ENCODE peak calls at places on chromosomes 16 and 17, in five cellular contexts. Y, W, B, X and N are unnamed samples.

GRCh38 chr17:51260960-51261958 is 913 bp downstream of the UTP18 start:
- DNase-seq in Y (peak), W (no peak), B (peak), X (peak), N (no peak)

GRCh38 chr17:78364436-78365281 is 4.8 kb upstream of the SOCS3 start:
- DNase-seq in Y (no peak), W (peak), B (no peak), X (no peak), N (no peak)

GRCh38 chr17:33115351-33115750 is 123.7 kb downstream of the SPACA3 start:
- DNase-seq in Y (no peak), W (no peak), B (no peak), X (no peak), N (no peak)

GRCh38 chr17:61389670-61390478 is 9.8 kb upstream of the TBX2 start:
- DNase-seq in Y (no peak), W (no peak), B (no peak), X (no peak), N (no peak)

GRCh38 chr17:64940055-64940454 is 20.8 kb upstream of the LRRC37A3 start:
- DNase-seq in Y (no peak), W (no peak), B (no peak), X (no peak), N (no peak)

GRCh38 chr16:53515811-53516210 is 12.8 kb upstream of the AKTIP start:
- DNase-seq in Y (no peak), W (no peak), B (no peak), X (no peak), N (no peak)

GRCh38 chr17:17127730-17128291 is 78.3 kb downstream of the PLD6 start:
- DNase-seq in Y (no peak), W (no peak), B (no peak), X (peak), N (no peak)

GRCh38 chr16:2467301-2468141 is 3.6 kb upstream of the NTN3 start:
- DNase-seq in Y (no peak), W (no peak), B (peak), X (peak), N (no peak)

GRCh38 chr17:19461681-19462080 is 50.6 kb downstream of the RNF112 start:
- DNase-seq in Y (no peak), W (no peak), B (peak), X (no peak), N (no peak)

GRCh38 chr16:2963074-2963610 is 933 bp upstream of the KREMEN2 start:
- DNase-seq in Y (no peak), W (no peak), B (peak), X (no peak), N (no peak)

GRCh38 chr17:1620486-1620885 is 8.1 kb downstream of the SLC43A2 start:
- DNase-seq in Y (no peak), W (no peak), B (no peak), X (no peak), N (no peak)

GRCh38 chr17:75504347-75505151 is 10.8 kb downstream of the CASKIN2 start:
- DNase-seq in Y (peak), W (no peak), B (peak), X (no peak), N (no peak)

GRCh38 chr17:29133146-29133713 is 47.0 kb downstream of the MYO18A start:
- DNase-seq in Y (peak), W (peak), B (no peak), X (peak), N (no peak)

GRCh38 chr16:58652741-58653140 is 23.1 kb upstream of the CNOT1 start:
- DNase-seq in Y (no peak), W (no peak), B (no peak), X (no peak), N (no peak)

GRCh38 chr16:87697792-87698191 is 68.0 kb downstream of the KLHDC4 start:
- DNase-seq in Y (no peak), W (no peak), B (no peak), X (no peak), N (no peak)

GRCh38 chr16:87570938-87571867 is 31.1 kb upstream of the JPH3 start:
- DNase-seq in Y (peak), W (peak), B (peak), X (peak), N (no peak)

GRCh38 chr17:21252289-21252874 is 828 bp downstream of the NATD1 start:
- DNase-seq in Y (no peak), W (no peak), B (no peak), X (no peak), N (no peak)

GRCh38 chr17:21678451-21679081 is 13.8 kb upstream of the KCNJ18 start:
- DNase-seq in Y (peak), W (peak), B (no peak), X (no peak), N (no peak)

GRCh38 chr17:4520881-4521600 is 22.4 kb downstream of the SPNS2 start:
- DNase-seq in Y (no peak), W (no peak), B (no peak), X (no peak), N (peak)

GRCh38 chr16:30340621-30341020 is 14.5 kb downstream of the CD2BP2 start:
- DNase-seq in Y (no peak), W (no peak), B (peak), X (no peak), N (no peak)

GRCh38 chr17:12859520-12859919 is 70.2 kb downstream of the ARHGAP44 start:
- DNase-seq in Y (no peak), W (no peak), B (no peak), X (no peak), N (no peak)

GRCh38 chr16:17416461-17417221 is 54.1 kb downstream of the XYLT1 start:
- DNase-seq in Y (no peak), W (no peak), B (peak), X (peak), N (no peak)

GRCh38 chr17:81599719-81600486 is 37.0 kb downstream of the NPLOC4 start:
- DNase-seq in Y (no peak), W (no peak), B (no peak), X (peak), N (no peak)

GRCh38 chr17:81806461-81807209 is 2.7 kb downstream of the GCGR start:
- DNase-seq in Y (no peak), W (no peak), B (no peak), X (no peak), N (no peak)

GRCh38 chr17:76681222-76682137 is 29.3 kb downstream of the MXRA7 start:
- DNase-seq in Y (peak), W (no peak), B (peak), X (peak), N (no peak)

GRCh38 chr17:63082273-63082861 is 116.3 kb downstream of the TANC2 start:
- DNase-seq in Y (no peak), W (no peak), B (no peak), X (no peak), N (no peak)

GRCh38 chr17:55463600-55463999 is 42.0 kb upstream of the MMD start:
- DNase-seq in Y (no peak), W (no peak), B (no peak), X (no peak), N (no peak)

GRCh38 chr17:68061512-68062313 is 26.2 kb downstream of the KPNA2 start:
- DNase-seq in Y (no peak), W (no peak), B (no peak), X (no peak), N (no peak)

GRCh38 chr17:72947475-72947874 is 145.0 kb downstream of the SLC39A11 start:
- DNase-seq in Y (no peak), W (no peak), B (no peak), X (no peak), N (no peak)

GRCh38 chr17:61684818-61685217 is 93.8 kb upstream of the NACA2 start:
- DNase-seq in Y (no peak), W (no peak), B (no peak), X (no peak), N (no peak)

GRCh38 chr16:57538235-57538711 is 1.9 kb upstream of the CCDC102A start:
- DNase-seq in Y (no peak), W (peak), B (peak), X (no peak), N (no peak)

GRCh38 chr17:66701462-66701861 is 133.5 kb upstream of the CACNG5 start:
- DNase-seq in Y (no peak), W (no peak), B (no peak), X (no peak), N (no peak)

GRCh38 chr17:14201087-14201486 is 35.6 kb downstream of the CDRT15 start:
- DNase-seq in Y (no peak), W (no peak), B (no peak), X (no peak), N (no peak)

GRCh38 chr17:27315322-27315721 is 21.4 kb downstream of the WSB1 start:
- DNase-seq in Y (no peak), W (peak), B (peak), X (peak), N (no peak)

GRCh38 chr16:85428899-85429775 is 184.0 kb upstream of the GSE1 start:
- DNase-seq in Y (no peak), W (no peak), B (peak), X (peak), N (no peak)

GRCh38 chr16:53821957-53822625 is 118.1 kb downstream of the FTO start:
- DNase-seq in Y (no peak), W (no peak), B (no peak), X (no peak), N (peak)

GRCh38 chr16:50152386-50152806 is 710 bp upstream of the TENT4B start:
- DNase-seq in Y (no peak), W (no peak), B (peak), X (peak), N (no peak)

DNA sequence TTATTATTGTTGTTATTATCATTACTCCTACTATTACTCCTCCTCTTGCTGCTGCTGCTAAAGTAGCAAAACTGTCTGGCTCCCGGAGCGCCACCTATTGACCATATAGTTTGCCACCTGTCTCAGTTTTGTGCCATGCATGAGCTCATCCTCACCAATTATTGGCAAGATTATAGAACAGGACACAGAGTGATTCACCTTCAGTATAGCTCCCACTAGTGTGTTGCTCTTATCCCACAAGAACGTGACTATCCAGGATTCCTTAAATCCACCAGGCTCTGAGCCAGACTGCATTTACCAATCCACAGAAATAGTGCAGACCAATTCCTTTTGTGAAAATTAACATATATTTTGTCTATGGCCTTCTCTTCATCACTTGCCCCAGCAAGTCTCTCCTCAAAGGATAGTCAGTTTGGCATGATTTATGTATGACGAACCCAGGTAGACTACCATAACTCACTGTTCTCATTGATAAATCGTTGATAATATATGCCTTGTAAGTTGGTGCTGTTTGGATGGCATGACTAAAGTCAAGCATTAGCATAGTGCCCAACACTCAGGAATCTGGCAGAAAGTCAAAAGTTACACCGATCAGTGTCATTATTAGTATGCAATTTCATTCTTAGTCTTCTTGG is 405.5 kb upstream of the HSBP1 start:
- DNase-seq in Y (no peak), W (no peak), B (no peak), X (no peak), N (no peak)
- H3K27ac ChIP-seq in Y (no peak), W (no peak), B (no peak), X (no peak), N (peak)

GRCh38 chr17:34387566-34387965 is 24.5 kb upstream of the CCL1 start:
- DNase-seq in Y (no peak), W (peak), B (no peak), X (no peak), N (no peak)

GRCh38 chr17:34384271-34384670 is 21.2 kb upstream of the CCL1 start:
- DNase-seq in Y (no peak), W (no peak), B (no peak), X (no peak), N (no peak)

GRCh38 chr17:34384822-34385605 is 22.0 kb upstream of the CCL1 start:
- DNase-seq in Y (no peak), W (peak), B (no peak), X (no peak), N (no peak)

GRCh38 chr17:34386925-34387550 is 24.0 kb upstream of the CCL1 start:
- DNase-seq in Y (no peak), W (peak), B (no peak), X (no peak), N (no peak)

DNA sequence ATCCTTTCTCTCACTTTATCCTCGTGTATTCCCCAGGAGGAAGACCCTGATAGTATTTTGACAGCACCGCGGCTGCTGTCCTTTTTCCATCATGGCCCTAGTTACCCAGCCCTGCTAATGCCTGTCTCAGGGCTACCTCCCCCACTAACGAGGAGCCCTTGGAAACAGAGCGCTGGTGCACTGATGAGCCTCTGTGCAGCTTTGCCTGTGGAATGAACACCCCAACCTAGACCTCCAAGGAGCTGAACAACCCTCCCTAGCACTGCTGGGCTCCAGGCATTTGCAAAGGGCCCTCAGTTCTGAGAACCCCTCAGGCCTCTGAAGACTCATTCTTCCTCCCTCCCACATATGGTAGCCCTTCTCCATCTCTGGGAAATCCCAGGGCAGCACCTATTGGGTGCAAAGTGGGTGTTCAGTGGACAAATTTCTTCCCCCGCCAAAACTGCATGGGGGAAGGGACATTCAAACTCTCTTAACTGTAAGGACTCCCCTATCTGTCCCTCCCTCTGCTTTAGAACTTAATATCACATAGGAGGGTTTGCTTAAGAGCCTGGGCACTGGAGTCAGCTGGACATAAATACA is 23.4 kb upstream of the CCL1 start:
- DNase-seq in Y (no peak), W (peak), B (no peak), X (no peak), N (no peak)
- H3K27ac ChIP-seq in Y (no peak), W (no peak), B (no peak), X (no peak), N (no peak)

GRCh38 chr17:31310260-31310659 is 3.6 kb downstream of the EVI2B start:
- DNase-seq in Y (no peak), W (no peak), B (no peak), X (no peak), N (no peak)
- H3K27ac ChIP-seq in Y (peak), W (no peak), B (peak), X (peak), N (no peak)

DNA sequence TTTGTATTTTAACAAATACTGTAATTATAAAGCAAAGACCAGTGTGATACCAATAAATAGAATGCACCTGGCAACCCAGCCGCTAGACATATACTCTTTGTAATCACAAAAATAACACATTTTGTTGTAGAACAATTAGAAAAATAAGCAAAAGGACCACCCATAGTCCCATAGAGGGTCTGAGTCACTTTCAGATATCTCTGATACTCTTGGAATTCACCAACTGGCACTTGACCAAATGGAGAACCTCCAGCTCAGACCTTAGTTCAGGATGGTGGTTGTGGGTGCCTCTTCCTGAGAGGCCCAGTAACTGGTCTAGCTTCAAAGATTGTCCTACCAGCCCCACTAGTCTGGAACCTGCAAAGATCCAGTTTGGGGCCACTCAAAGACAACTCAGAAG is 789 bp upstream of the TERF2 start:
- DNase-seq in Y (no peak), W (no peak), B (no peak), X (no peak), N (no peak)
- H3K27ac ChIP-seq in Y (no peak), W (peak), B (no peak), X (peak), N (no peak)

DNA sequence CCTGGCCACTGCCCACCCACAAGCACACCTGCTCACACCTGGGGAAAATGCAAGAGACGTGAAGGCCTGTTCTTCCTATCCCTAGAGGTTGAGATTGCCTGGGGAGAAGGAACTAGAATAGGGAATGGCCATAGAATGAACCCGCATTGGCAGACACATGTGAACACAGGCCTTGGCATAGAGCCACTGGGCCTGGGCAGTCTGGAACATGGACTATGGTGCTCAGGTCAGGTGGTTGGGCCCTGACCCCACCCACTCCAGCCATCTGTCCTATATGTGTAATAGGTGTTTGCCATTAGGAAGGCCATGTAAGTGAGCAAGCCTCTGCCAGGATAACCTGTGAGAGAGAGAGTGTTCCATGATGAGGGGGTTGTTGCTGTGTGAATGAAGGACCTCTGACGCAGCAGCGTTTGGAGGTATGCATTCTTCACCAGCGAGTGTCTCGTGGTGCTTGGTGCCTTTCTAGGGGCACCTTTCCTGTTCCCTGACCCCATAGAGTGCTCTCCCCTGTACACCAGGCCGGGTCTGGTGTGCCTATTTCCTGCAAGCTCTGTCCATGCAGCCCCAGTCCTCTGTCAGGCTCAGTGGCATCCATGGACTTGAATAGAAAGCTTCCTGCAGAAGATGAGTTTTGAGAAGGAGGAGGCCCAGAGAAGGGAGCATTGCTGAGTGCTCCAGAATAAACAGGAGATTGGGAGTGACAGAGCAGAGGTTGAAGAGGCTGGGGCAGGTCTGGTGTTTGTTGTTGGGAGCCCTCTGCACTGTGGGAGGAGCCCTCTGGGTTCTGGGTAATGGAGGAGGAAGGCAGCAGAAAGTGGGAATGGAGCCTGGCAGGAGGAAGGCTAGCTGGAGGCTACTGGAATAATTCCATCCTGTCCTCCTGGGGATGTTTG is 15.6 kb downstream of the CTRL start:
- DNase-seq in Y (peak), W (no peak), B (no peak), X (no peak), N (no peak)
- H3K27ac ChIP-seq in Y (no peak), W (no peak), B (no peak), X (peak), N (no peak)

GRCh38 chr16:75258807-75259141 is 7.3 kb upstream of the BCAR1 start:
- DNase-seq in Y (peak), W (no peak), B (no peak), X (no peak), N (no peak)
- H3K27ac ChIP-seq in Y (no peak), W (no peak), B (no peak), X (no peak), N (no peak)

GRCh38 chr16:73053038-73053378 is 5.1 kb upstream of the ZFHX3 start:
- DNase-seq in Y (no peak), W (no peak), B (no peak), X (no peak), N (no peak)

GRCh38 chr16:73052441-73053030 is 4.6 kb upstream of the ZFHX3 start:
- DNase-seq in Y (no peak), W (no peak), B (no peak), X (no peak), N (no peak)

GRCh38 chr16:73054732-73055481 is 7.0 kb upstream of the ZFHX3 start:
- DNase-seq in Y (no peak), W (no peak), B (no peak), X (no peak), N (peak)

GRCh38 chr16:73054131-73054496 is 6.2 kb upstream of the ZFHX3 start:
- DNase-seq in Y (no peak), W (no peak), B (no peak), X (no peak), N (no peak)

GRCh38 chr16:73053379-73054130 is 5.6 kb upstream of the ZFHX3 start:
- DNase-seq in Y (no peak), W (no peak), B (no peak), X (no peak), N (no peak)
- H3K27ac ChIP-seq in Y (peak), W (peak), B (peak), X (peak), N (peak)